ENCODE peak calls at places on chromosomes 5 and 9, in six cellular contexts. Z is WTC11, B is psoas muscle, A is progenitor cell of endocrine pancreas, D is H7, Q is testis. R is an unnamed sample.

GRCh38 chr9:16715404-16715803 is 155.1 kb downstream of the BNC2 start:
- DNase-seq in Z (no peak), B (no peak), A (no peak), D (no peak), Q (no peak), R (no peak)

GRCh38 chr5:55521903-55522302 is 12.9 kb downstream of the PLPP1 start:
- DNase-seq in Z (no peak), B (no peak), A (no peak), D (no peak), Q (no peak), R (no peak)

GRCh38 chr9:122389799-122390481 is 19.1 kb downstream of the PTGS1 start:
- DNase-seq in Z (no peak), B (no peak), A (no peak), D (peak), Q (no peak), R (peak)

GRCh38 chr9:16593746-16594145 is 276.7 kb downstream of the BNC2 start:
- DNase-seq in Z (no peak), B (no peak), A (no peak), D (no peak), Q (no peak), R (no peak)

GRCh38 chr5:148002471-148002870 is 61.3 kb upstream of the SPINK5 start:
- DNase-seq in Z (no peak), B (no peak), A (no peak), D (no peak), Q (no peak), R (no peak)

GRCh38 chr5:181222630-181223040 is 446 bp upstream of the TRIM41 start:
- DNase-seq in Z (no peak), B (no peak), A (no peak), D (no peak), Q (no peak), R (no peak)

GRCh38 chr9:23172979-23173637 is 652.9 kb downstream of the ELAVL2 start:
- DNase-seq in Z (no peak), B (no peak), A (no peak), D (no peak), Q (no peak), R (no peak)

GRCh38 chr5:79070002-79070567 is 518 bp downstream of the BHMT2 start:
- DNase-seq in Z (no peak), B (peak), A (no peak), D (peak), Q (peak), R (peak)

GRCh38 chr5:75610201-75610600 is 1.1 kb upstream of the ANKDD1B start:
- DNase-seq in Z (no peak), B (no peak), A (no peak), D (peak), Q (no peak), R (peak)

GRCh38 chr5:98783051-98783649 is 9.7 kb downstream of the RGMB start:
- DNase-seq in Z (no peak), B (no peak), A (no peak), D (no peak), Q (no peak), R (no peak)

GRCh38 chr5:18744441-18744840 is 1110.2 kb downstream of the TAF11L14 start:
- DNase-seq in Z (no peak), B (no peak), A (no peak), D (no peak), Q (no peak), R (no peak)

GRCh38 chr5:1983919-1984695 is 101.4 kb upstream of the IRX4 start:
- DNase-seq in Z (no peak), B (no peak), A (no peak), D (peak), Q (no peak), R (no peak)

GRCh38 chr5:10099548-10099947 is 150.1 kb downstream of the ATPSCKMT start:
- DNase-seq in Z (no peak), B (no peak), A (no peak), D (no peak), Q (no peak), R (no peak)

GRCh38 chr9:86732514-86732913 is 214.8 kb downstream of the GAS1 start:
- DNase-seq in Z (no peak), B (peak), A (no peak), D (no peak), Q (peak), R (no peak)

GRCh38 chr5:175336781-175337180 is 107.2 kb downstream of the DRD1 start:
- DNase-seq in Z (no peak), B (no peak), A (no peak), D (no peak), Q (no peak), R (no peak)

GRCh38 chr5:103245773-103246172 is 12.8 kb upstream of the MACIR start:
- DNase-seq in Z (no peak), B (no peak), A (no peak), D (no peak), Q (no peak), R (no peak)

GRCh38 chr5:79829260-79829659 is 139.6 kb downstream of the CMYA5 start:
- DNase-seq in Z (peak), B (no peak), A (no peak), D (peak), Q (no peak), R (peak)

GRCh38 chr5:157471709-157472108 is 11.7 kb downstream of the NIPAL4 start:
- DNase-seq in Z (peak), B (no peak), A (no peak), D (peak), Q (no peak), R (peak)

GRCh38 chr5:14582797-14583137 is 1.2 kb downstream of the OTULINL start:
- DNase-seq in Z (no peak), B (no peak), A (no peak), D (no peak), Q (no peak), R (no peak)

GRCh38 chr9:114677418-114677817 is 4.6 kb downstream of the TEX48 start:
- DNase-seq in Z (no peak), B (no peak), A (no peak), D (no peak), Q (no peak), R (no peak)

GRCh38 chr5:29758986-29759421 is 1434.5 kb upstream of the CDH6 start:
- DNase-seq in Z (no peak), B (no peak), A (peak), D (no peak), Q (no peak), R (no peak)

GRCh38 chr5:134153657-134154056 is 23.1 kb downstream of the SKP1 start:
- DNase-seq in Z (no peak), B (no peak), A (no peak), D (no peak), Q (no peak), R (no peak)

GRCh38 chr5:67315082-67315801 is 118.6 kb upstream of the CD180 start:
- DNase-seq in Z (no peak), B (no peak), A (no peak), D (peak), Q (no peak), R (peak)